ENCODE peak calls at places on chromosomes 6 and 20, in eight cellular contexts. D, O, V, E, T, G, H and Z are unnamed samples.

GRCh38 chr6:3068329-3069223 is at the start of gene RIPK1:
- DNase-seq in E (peak), H (peak), D (peak), O (peak), T (peak), V (peak), G (peak), Z (peak)

GRCh38 chr6:123520208-123520607 is 116.5 kb downstream of the TRDN start:
- DNase-seq in V (no peak), G (no peak), H (no peak), D (no peak), T (no peak), O (peak), E (no peak), Z (no peak)

GRCh38 chr6:84151669-84152068 is 75.8 kb downstream of the CEP162 start:
- DNase-seq in H (no peak), G (no peak), T (no peak), E (no peak), O (no peak), D (no peak), V (no peak), Z (no peak)

GRCh38 chr6:113015249-113015648 is 668.1 kb downstream of the RFPL4B start:
- DNase-seq in T (no peak), H (no peak), O (peak), G (peak), D (no peak), E (no peak), V (peak), Z (peak)

GRCh38 chr6:12228447-12229146 is 61.6 kb upstream of the EDN1 start:
- DNase-seq in V (no peak), E (no peak), D (no peak), O (no peak), G (no peak), T (no peak), H (no peak), Z (no peak)

GRCh38 chr20:22425344-22426295 is 158.8 kb downstream of the FOXA2 start:
- DNase-seq in D (no peak), H (no peak), T (peak), E (no peak), G (no peak), V (no peak), O (no peak), Z (no peak)

GRCh38 chr6:162636167-162636566 is 91.4 kb downstream of the PRKN start:
- DNase-seq in E (no peak), D (no peak), V (no peak), H (no peak), G (no peak), T (no peak), O (no peak), Z (no peak)

GRCh38 chr6:130932438-130932837 is 105.2 kb downstream of the SMLR1 start:
- DNase-seq in E (no peak), D (no peak), T (no peak), O (peak), V (no peak), G (no peak), H (no peak), Z (no peak)

GRCh38 chr6:73766040-73766439 is 70.0 kb downstream of the CD109 start:
- DNase-seq in D (no peak), H (no peak), E (no peak), V (no peak), T (no peak), G (no peak), O (no peak), Z (no peak)

GRCh38 chr20:22921595-22922421 is 113.3 kb upstream of the SSTR4 start:
- DNase-seq in V (peak), T (peak), O (peak), D (peak), E (no peak), H (no peak), G (peak), Z (peak)

GRCh38 chr6:140285471-140285870 is 911.0 kb upstream of the CITED2 start:
- DNase-seq in H (no peak), T (no peak), E (no peak), G (no peak), O (no peak), V (no peak), D (peak), Z (no peak)

GRCh38 chr20:62595491-62595890 is 46.8 kb upstream of the SLCO4A1 start:
- DNase-seq in G (peak), O (peak), T (peak), E (no peak), H (no peak), D (peak), V (peak), Z (peak)

GRCh38 chr20:6501061-6501460 is 266.4 kb upstream of the BMP2 start:
- DNase-seq in T (peak), V (peak), G (peak), E (no peak), D (peak), H (no peak), O (peak), Z (no peak)

GRCh38 chr6:36685926-36686667 is 7.6 kb downstream of the CDKN1A start:
- DNase-seq in D (no peak), G (no peak), H (no peak), T (no peak), E (no peak), V (no peak), O (no peak), Z (no peak)

GRCh38 chr6:168103036-168103830 is 24.2 kb upstream of the FRMD1 start:
- DNase-seq in G (no peak), T (no peak), O (no peak), V (no peak), E (no peak), D (no peak), H (no peak), Z (no peak)

GRCh38 chr6:90401933-90402830 is 105.5 kb upstream of the BACH2 start:
- DNase-seq in G (peak), D (no peak), O (no peak), V (no peak), H (no peak), T (no peak), E (no peak), Z (peak)

GRCh38 chr6:92906385-92906784 is 513.0 kb downstream of the EPHA7 start:
- DNase-seq in T (no peak), H (no peak), E (no peak), O (no peak), V (no peak), D (no peak), G (no peak), Z (no peak)